ENCODE peak calls at places on chromosomes 3 and 15, in six cellular contexts. R, L, T, U, D and F are unnamed samples.

GRCh38 chr3:43894176-43895049 is 203.7 kb downstream of the ABHD5 start:
- DNase-seq in R (no peak), L (peak), T (peak), U (no peak), D (peak), F (peak)

GRCh38 chr15:69910511-69910910 is 187.2 kb downstream of the TLE3 start:
- DNase-seq in R (no peak), L (no peak), T (no peak), U (no peak), D (no peak), F (no peak)

GRCh38 chr3:73453676-73454075 is 171.1 kb downstream of the PDZRN3 start:
- DNase-seq in R (no peak), L (no peak), T (no peak), U (no peak), D (no peak), F (no peak)

GRCh38 chr3:43017038-43017437 is 37.9 kb downstream of the GASK1A start:
- DNase-seq in R (no peak), L (no peak), T (no peak), U (no peak), D (no peak), F (no peak)

GRCh38 chr3:64104691-64105101 is 81.4 kb upstream of the PSMD6 start:
- DNase-seq in R (no peak), L (no peak), T (no peak), U (no peak), D (no peak), F (no peak)

GRCh38 chr3:45957606-45958005 is 14.3 kb downstream of the CXCR6 start:
- DNase-seq in R (no peak), L (no peak), T (no peak), U (no peak), D (no peak), F (no peak)

GRCh38 chr15:71747128-71748083 is 62.9 kb upstream of the NR2E3 start:
- DNase-seq in R (no peak), L (no peak), T (no peak), U (no peak), D (peak), F (no peak)

GRCh38 chr3:157488144-157488543 is 15.1 kb downstream of the VEPH1 start:
- DNase-seq in R (no peak), L (no peak), T (no peak), U (no peak), D (no peak), F (no peak)

GRCh38 chr3:58206406-58207011 is 4.3 kb downstream of the DNASE1L3 start:
- DNase-seq in R (no peak), L (no peak), T (no peak), U (no peak), D (no peak), F (no peak)

GRCh38 chr3:120418866-120419490 is 31.8 kb downstream of the FSTL1 start:
- DNase-seq in R (no peak), L (peak), T (no peak), U (peak), D (no peak), F (peak)

GRCh38 chr3:110583373-110583935 is 488.2 kb upstream of the NECTIN3 start:
- DNase-seq in R (no peak), L (no peak), T (no peak), U (no peak), D (no peak), F (no peak)

GRCh38 chr15:58002338-58003126 is 63.0 kb downstream of the ALDH1A2 start:
- DNase-seq in R (no peak), L (no peak), T (no peak), U (no peak), D (no peak), F (no peak)

GRCh38 chr3:178987745-178988144 is 83.9 kb downstream of the ZMAT3 start:
- DNase-seq in R (no peak), L (no peak), T (no peak), U (no peak), D (no peak), F (no peak)

GRCh38 chr15:72474912-72475601 is 927 bp downstream of the ARIH1 start:
- DNase-seq in R (peak), L (peak), T (peak), U (peak), D (peak), F (peak)

GRCh38 chr3:54353547-54354339 is 231.4 kb downstream of the CACNA2D3 start:
- DNase-seq in R (no peak), L (peak), T (no peak), U (no peak), D (no peak), F (no peak)

GRCh38 chr3:4438296-4438695 is 28.8 kb downstream of the SUMF1 start:
- DNase-seq in R (no peak), L (no peak), T (no peak), U (no peak), D (no peak), F (no peak)

GRCh38 chr3:126449621-126450051 is 26.1 kb downstream of the ZXDC start:
- DNase-seq in R (no peak), L (no peak), T (no peak), U (no peak), D (no peak), F (peak)

GRCh38 chr3:171813897-171814460 is 3.7 kb upstream of the PLD1 start:
- DNase-seq in R (no peak), L (no peak), T (peak), U (no peak), D (no peak), F (no peak)

GRCh38 chr3:133330043-133330442 is 69.8 kb upstream of the BFSP2 start:
- DNase-seq in R (no peak), L (peak), T (no peak), U (no peak), D (no peak), F (no peak)

GRCh38 chr3:52317601-52318000 is 1.5 kb downstream of the DNAH1 start:
- DNase-seq in R (no peak), L (peak), T (no peak), U (peak), D (no peak), F (peak)

GRCh38 chr3:377158-377561 is 180.6 kb downstream of the CHL1 start:
- DNase-seq in R (no peak), L (no peak), T (no peak), U (no peak), D (no peak), F (no peak)

GRCh38 chr3:58470363-58471024 is 21.4 kb upstream of the KCTD6 start:
- DNase-seq in R (no peak), L (no peak), T (no peak), U (no peak), D (no peak), F (no peak)

GRCh38 chr15:80744826-80745225 is 34.3 kb upstream of the CEMIP start:
- DNase-seq in R (no peak), L (no peak), T (no peak), U (no peak), D (no peak), F (no peak)

GRCh38 chr3:94101860-94102259 is 39.0 kb downstream of the NSUN3 start:
- DNase-seq in R (no peak), L (no peak), T (no peak), U (no peak), D (no peak), F (no peak)

GRCh38 chr3:196163687-196164493 is 47.3 kb downstream of the ZDHHC19 start:
- DNase-seq in R (no peak), L (peak), T (no peak), U (peak), D (no peak), F (no peak)
- H3K27ac ChIP-seq in R (no peak), L (peak), T (no peak), U (peak), D (no peak), F (no peak)

GRCh38 chr3:134464693-134465385 is 20.9 kb downstream of the ANAPC13 start:
- DNase-seq in R (no peak), L (no peak), T (no peak), U (no peak), D (no peak), F (no peak)
- H3K27ac ChIP-seq in R (peak), L (peak), T (peak), U (peak), D (peak), F (peak)

DNA sequence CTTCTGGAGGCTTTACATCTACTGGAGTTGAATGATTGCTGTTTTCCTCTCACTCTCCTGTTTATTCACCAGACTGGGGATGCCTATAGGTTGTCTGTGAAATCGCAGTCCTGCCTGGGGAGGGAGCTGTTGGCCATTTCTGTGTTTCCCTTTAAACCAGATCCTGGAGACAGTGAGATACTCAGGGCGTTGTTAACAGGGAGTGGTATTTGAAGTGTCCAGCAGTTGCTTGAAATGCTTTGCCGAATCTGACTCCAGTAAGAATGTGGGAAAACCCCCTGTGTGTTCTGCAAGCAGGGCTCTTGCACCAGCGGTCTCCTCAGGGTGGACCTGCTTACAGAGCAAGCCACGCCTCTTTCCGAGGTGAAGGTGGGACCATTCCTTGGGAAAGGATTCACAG is 4.3 kb upstream of the LRRK1 start:
- DNase-seq in R (no peak), L (no peak), T (no peak), U (peak), D (no peak), F (no peak)
- H3K27ac ChIP-seq in R (no peak), L (no peak), T (no peak), U (peak), D (no peak), F (no peak)

DNA sequence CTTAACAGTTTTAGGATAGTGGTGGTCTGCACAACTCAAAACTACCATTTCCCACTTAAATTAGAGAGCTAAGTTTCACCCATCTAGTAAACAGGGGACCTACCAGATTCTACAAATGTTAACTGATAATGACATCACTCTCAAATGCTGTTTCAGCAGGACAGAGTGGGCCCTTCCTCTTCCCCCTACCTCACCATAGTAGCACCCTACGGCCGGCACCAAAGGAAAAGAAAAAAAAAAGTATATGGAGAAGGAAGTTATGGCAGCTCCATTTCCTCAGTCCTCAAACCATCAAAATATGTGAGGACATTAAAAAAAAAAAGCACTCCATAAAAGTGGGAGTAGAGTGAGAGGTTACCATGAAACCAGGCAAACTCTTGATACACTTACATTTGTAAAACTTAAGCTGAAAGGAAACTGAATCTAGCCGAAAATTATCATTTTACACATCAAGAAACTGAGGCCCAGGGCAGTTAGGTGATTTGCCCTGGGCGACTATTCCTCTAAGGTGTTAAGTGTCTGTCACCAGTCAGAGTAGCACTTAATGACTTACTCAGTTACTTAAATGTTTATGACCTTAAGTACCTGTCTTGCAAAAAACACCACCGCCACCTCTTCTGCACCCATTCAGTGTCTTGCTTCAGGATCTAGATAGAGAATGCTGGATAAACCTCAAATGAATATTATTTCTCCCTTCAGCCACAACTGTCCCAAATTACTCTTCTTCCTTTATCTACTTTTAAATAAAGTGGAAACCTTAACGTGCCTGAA is 2.7 kb downstream of the MSL2 start:
- DNase-seq in R (no peak), L (no peak), T (no peak), U (no peak), D (no peak), F (no peak)
- H3K27ac ChIP-seq in R (peak), L (no peak), T (peak), U (peak), D (no peak), F (peak)

GRCh38 chr3:70990723-70991122 is 592.8 kb downstream of the FOXP1 start:
- DNase-seq in R (no peak), L (no peak), T (no peak), U (no peak), D (no peak), F (no peak)
- H3K27ac ChIP-seq in R (peak), L (no peak), T (peak), U (no peak), D (no peak), F (peak)

DNA sequence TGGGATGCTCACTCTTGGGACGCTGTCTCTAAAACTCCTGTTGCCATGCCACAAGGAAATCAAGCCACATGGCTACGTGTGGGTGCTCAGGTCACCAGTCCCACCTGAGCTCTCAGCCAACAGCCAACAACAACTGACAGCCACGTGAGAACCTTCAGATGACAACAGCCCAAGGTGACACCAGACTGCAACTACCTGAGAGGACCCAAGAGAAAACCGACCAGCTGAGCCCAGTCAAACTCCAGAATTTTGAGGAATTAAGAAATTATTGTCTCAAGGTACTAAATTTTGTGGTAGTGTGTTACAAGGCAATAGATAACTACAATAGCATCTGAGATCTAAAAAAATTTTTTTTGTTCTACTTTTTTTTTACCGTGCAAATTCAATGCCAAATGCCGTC is 75.2 kb downstream of the ITGA11 start:
- DNase-seq in R (no peak), L (no peak), T (no peak), U (no peak), D (no peak), F (no peak)
- H3K27ac ChIP-seq in R (no peak), L (no peak), T (no peak), U (no peak), D (no peak), F (no peak)